ENCODE peak calls at places on chromosomes 13 and 19, in four cellular contexts. L, G, V and O are unnamed samples.

GRCh38 chr19:49957262-49957915 is 3.6 kb downstream of the SIGLEC11 start:
- DNase-seq in L (no peak), G (no peak), V (no peak), O (no peak)

GRCh38 chr13:35723061-35723461 is 246.6 kb upstream of the MAB21L1 start:
- DNase-seq in G (no peak), V (no peak), L (no peak), O (no peak)

GRCh38 chr13:109977212-109977968 is 191.0 kb upstream of the IRS2 start:
- DNase-seq in G (no peak), V (no peak), L (no peak), O (no peak)

GRCh38 chr13:59261928-59262488 is 901.7 kb downstream of the DIAPH3 start:
- DNase-seq in G (peak), V (peak), L (no peak), O (no peak)

GRCh38 chr19:6343462-6343861 is 10.1 kb upstream of the ACER1 start:
- DNase-seq in G (peak), V (no peak), L (no peak), O (no peak)

GRCh38 chr19:36060430-36060829 is 5.7 kb downstream of the WDR62 start:
- DNase-seq in G (peak), L (peak), V (no peak), O (no peak)

GRCh38 chr13:98965325-98965724 is 12.5 kb downstream of the DOCK9 start:
- DNase-seq in L (no peak), G (no peak), V (no peak), O (no peak)

GRCh38 chr13:51729853-51730553 is 74.0 kb downstream of the DHRS12 start:
- DNase-seq in L (no peak), V (peak), G (no peak), O (no peak)

GRCh38 chr19:45771331-45771933 is 2.4 kb upstream of the SIX5 start:
- DNase-seq in G (no peak), L (no peak), V (no peak), O (no peak)

GRCh38 chr19:23378948-23379347 is 16.3 kb downstream of the ZNF91 start:
- DNase-seq in V (no peak), L (no peak), G (no peak), O (no peak)

GRCh38 chr13:110677731-110678545 is 28.0 kb downstream of the CARS2 start:
- DNase-seq in G (no peak), L (no peak), V (no peak), O (no peak)

GRCh38 chr13:27406178-27406939 is 18.1 kb upstream of the GTF3A start:
- DNase-seq in L (peak), V (peak), G (peak), O (no peak)

GRCh38 chr13:44932850-44933251 is 56.4 kb downstream of the NUFIP1 start:
- DNase-seq in V (no peak), L (no peak), G (no peak), O (no peak)

GRCh38 chr13:84339456-84339855 is 457.2 kb upstream of the SLITRK1 start:
- DNase-seq in G (no peak), L (no peak), V (no peak), O (no peak)

GRCh38 chr13:98454389-98454881 is 122.5 kb downstream of the STK24 start:
- DNase-seq in L (no peak), G (no peak), V (peak), O (no peak)

GRCh38 chr19:1063909-1064660 is 2.9 kb upstream of the ARHGAP45 start:
- DNase-seq in V (no peak), G (no peak), L (no peak), O (no peak)

GRCh38 chr19:5877869-5878268 is 7.5 kb upstream of the FUT5 start:
- DNase-seq in G (no peak), V (peak), L (no peak), O (no peak)

GRCh38 chr13:74443623-74444022 is 309.4 kb upstream of the KLF12 start:
- DNase-seq in L (no peak), V (no peak), G (no peak), O (no peak)

GRCh38 chr13:112730157-112730671 is 40.4 kb downstream of the ATP11A start:
- DNase-seq in V (no peak), G (no peak), L (no peak), O (no peak)

GRCh38 chr19:13906525-13906904 is 514 bp downstream of the CC2D1A start:
- DNase-seq in V (peak), G (peak), L (peak), O (no peak)

GRCh38 chr13:110820311-110820710 is 94.6 kb downstream of the ANKRD10 start:
- DNase-seq in G (no peak), V (no peak), L (no peak), O (no peak)

GRCh38 chr19:32862741-32863140 is 6.8 kb downstream of the SLC7A9 start:
- DNase-seq in V (no peak), L (no peak), G (no peak), O (no peak)

GRCh38 chr13:45441633-45442032 is 23.1 kb upstream of the COG3 start:
- DNase-seq in G (no peak), L (no peak), V (peak), O (no peak)

DNA sequence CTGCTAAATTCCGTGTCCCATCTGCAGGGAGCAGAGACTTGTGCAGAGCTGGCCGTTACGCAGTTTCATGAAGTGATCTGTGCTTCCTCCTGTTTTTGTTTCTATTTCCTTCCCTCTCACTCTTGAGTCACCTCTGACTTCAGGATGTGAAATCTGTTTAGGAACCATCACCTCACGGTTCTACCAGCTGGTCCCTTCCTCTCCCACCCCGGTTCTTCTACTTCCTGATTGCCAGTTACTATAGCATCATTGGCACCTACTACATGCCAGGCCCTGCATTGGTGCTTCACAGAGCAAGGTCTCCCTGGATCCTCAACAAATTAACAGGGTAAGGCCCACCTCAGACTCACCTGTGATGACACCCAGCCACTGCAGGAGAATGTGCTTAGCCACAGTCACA is 8.6 kb downstream of the MAU2 start:
- DNase-seq in G (no peak), L (no peak), V (no peak), O (no peak)
- TF ChIP-seq ELF1 in G (no peak), L (no peak), V (no peak), O (no peak)

GRCh38 chr19:41480336-41480735 is 37.4 kb downstream of the ERICH4 start:
- DNase-seq in G (peak), L (no peak), V (no peak), O (no peak)
- TF ChIP-seq ELF1 in G (no peak), L (no peak), V (no peak), O (no peak)

GRCh38 chr13:65339236-65339635 is 1890.9 kb downstream of the PCDH9 start:
- DNase-seq in L (no peak), G (no peak), V (no peak), O (no peak)
- TF ChIP-seq ELF1 in L (no peak), G (no peak), V (no peak), O (no peak)

GRCh38 chr19:12838182-12838890 is at the start of gene MAST1:
- DNase-seq in L (peak), G (peak), V (no peak), O (no peak)
- TF ChIP-seq ELF1 in L (no peak), G (no peak), V (no peak), O (no peak)

GRCh38 chr19:3098515-3099346 is 4.6 kb downstream of the GNA11 start:
- DNase-seq in L (no peak), G (no peak), V (no peak), O (no peak)
- TF ChIP-seq ELF1 in L (no peak), G (no peak), V (no peak), O (no peak)

DNA sequence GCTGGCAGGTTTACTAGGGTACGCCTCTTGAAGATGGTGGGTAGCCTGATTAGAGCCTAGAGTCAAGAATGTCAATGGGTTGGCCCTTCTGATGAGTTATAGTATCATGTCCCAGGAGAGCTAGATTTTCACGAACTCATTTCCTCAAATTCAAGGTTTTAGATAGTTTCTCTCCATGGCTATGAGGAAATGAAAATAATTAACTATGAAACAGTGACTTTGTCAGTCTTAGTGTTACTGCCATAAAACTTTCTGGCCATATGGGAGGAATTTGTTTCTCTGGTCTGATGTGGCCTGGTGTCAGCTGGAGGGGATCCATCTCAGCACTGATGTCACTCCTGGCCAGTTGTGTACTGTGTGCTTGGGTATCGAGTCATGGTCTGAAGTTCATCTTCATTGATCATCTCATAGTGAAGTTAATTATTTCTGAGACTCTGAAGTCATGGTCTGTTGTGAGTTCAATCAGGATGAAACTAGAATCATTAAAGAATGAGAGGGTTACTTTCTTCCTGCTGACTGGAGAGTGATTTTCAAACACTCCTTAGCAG is 49.4 kb upstream of the TNFSF11 start:
- DNase-seq in L (no peak), V (no peak), G (no peak), O (no peak)
- TF ChIP-seq ELF1 in L (no peak), V (no peak), G (no peak), O (no peak)

GRCh38 chr19:15540435-15540834 is 32.1 kb downstream of the CYP4F22 start:
- DNase-seq in G (no peak), L (no peak), V (peak), O (no peak)

GRCh38 chr19:15539638-15540037 is 31.3 kb downstream of the CYP4F22 start:
- DNase-seq in G (no peak), V (no peak), L (no peak), O (no peak)

GRCh38 chr19:15534957-15535864 is 26.9 kb downstream of the CYP4F22 start:
- DNase-seq in G (no peak), V (no peak), L (no peak), O (no peak)

GRCh38 chr19:15536350-15536749 is 28.0 kb downstream of the CYP4F22 start:
- DNase-seq in L (no peak), V (no peak), G (no peak), O (no peak)

DNA sequence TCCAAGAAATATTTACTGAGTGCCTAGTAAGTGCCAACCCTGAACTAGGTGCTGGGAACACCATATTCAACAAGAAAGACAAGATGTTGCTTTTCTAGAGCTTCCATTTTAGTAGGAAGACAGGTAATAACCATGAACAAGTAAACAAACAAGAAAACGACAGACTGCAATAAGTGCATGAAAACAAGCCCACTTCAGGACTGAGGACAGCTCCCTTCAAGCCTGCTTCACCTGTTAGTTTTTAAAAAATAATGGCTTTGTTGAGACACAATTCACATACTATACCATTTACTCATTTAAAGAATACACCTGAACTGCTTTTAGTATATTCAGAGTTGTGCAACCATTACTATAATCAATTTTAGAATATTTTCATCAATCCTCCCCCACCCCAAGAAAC is 30.4 kb downstream of the CYP4F22 start:
- DNase-seq in V (no peak), L (no peak), G (no peak), O (no peak)
- TF ChIP-seq ELF1 in V (no peak), L (no peak), G (no peak), O (no peak)

GRCh38 chr19:44577566-44577874 is 35.8 kb upstream of the IGSF23 start:
- DNase-seq in L (no peak), V (no peak), G (no peak), O (no peak)
- TF ChIP-seq ELF1 in L (no peak), V (no peak), G (no peak), O (no peak)

GRCh38 chr13:38309397-38309796 is 40.3 kb upstream of the UFM1 start:
- DNase-seq in L (no peak), G (no peak), V (no peak), O (no peak)

GRCh38 chr13:38303816-38304215 is 45.8 kb upstream of the UFM1 start:
- DNase-seq in V (no peak), G (no peak), L (no peak), O (no peak)

GRCh38 chr13:38308736-38309135 is 40.9 kb upstream of the UFM1 start:
- DNase-seq in G (no peak), V (no peak), L (no peak), O (no peak)
- TF ChIP-seq ELF1 in G (no peak), V (no peak), L (no peak), O (no peak)

GRCh38 chr19:3712663-3713531 is 4.7 kb downstream of the TJP3 start:
- DNase-seq in L (no peak), V (no peak), G (no peak), O (peak)

GRCh38 chr19:3716147-3716668 is 8.0 kb downstream of the TJP3 start:
- DNase-seq in G (no peak), L (no peak), V (no peak), O (no peak)

GRCh38 chr19:3707868-3708206 is 347 bp upstream of the TJP3 start:
- DNase-seq in V (no peak), L (peak), G (no peak), O (no peak)

GRCh38 chr19:3708207-3708931 is at the start of gene TJP3:
- DNase-seq in G (no peak), V (peak), L (peak), O (peak)

DNA sequence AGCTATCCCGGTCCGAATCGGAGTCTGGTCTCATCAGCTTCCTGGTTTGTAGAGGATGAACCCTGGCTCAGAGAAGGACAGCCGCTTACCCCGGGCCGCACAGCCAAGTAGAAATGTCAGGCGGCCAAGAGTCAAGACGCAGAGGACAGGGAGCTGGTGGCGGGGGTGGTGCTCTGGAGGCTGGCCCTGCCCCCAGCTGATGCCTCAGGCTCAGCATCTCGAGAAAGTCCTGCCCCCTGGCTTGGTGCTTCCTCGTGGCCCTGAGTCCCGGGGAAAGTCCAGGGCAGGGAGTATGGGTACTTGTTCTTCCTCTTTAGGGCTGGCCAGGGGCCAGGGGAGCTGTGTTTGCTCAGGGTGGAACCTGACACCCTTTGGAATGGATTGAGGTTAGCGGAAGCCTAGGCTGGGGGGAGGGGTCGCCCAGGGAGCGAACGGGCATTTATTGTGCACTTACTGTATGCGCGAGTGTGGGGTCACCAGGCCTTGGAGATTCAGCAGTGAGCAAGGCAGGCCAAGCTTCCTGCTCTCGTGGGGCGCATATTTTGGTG is 2.2 kb downstream of the TJP3 start:
- DNase-seq in L (peak), G (peak), V (peak), O (peak)
- TF ChIP-seq ELF1 in L (no peak), G (no peak), V (peak), O (no peak)